ENCODE peak calls at places on chromosomes 13 and 19, in four cellular contexts. E is GM23248, R is HFFc6, X is islet precursor cell. Q is an unnamed sample.

GRCh38 chr19:46718157-46718933 is 1.4 kb upstream of the PRKD2 start:
- DNase-seq in E (peak), R (no peak), X (no peak), Q (peak)

GRCh38 chr19:55585658-55586339 is 5.2 kb upstream of the ZNF579 start:
- DNase-seq in E (peak), R (peak), X (peak), Q (peak)

GRCh38 chr13:40340368-40341085 is 325.9 kb downstream of the FOXO1 start:
- DNase-seq in E (no peak), R (no peak), X (peak), Q (no peak)

GRCh38 chr13:110915874-110916670 is 1.2 kb upstream of the ANKRD10 start:
- DNase-seq in E (peak), R (peak), X (no peak), Q (no peak)

GRCh38 chr13:36475468-36475867 is 43.2 kb downstream of the CCNA1 start:
- DNase-seq in E (no peak), R (no peak), X (no peak), Q (peak)

GRCh38 chr19:56639217-56639616 is 3.7 kb upstream of the SMIM17 start:
- DNase-seq in E (peak), R (no peak), X (no peak), Q (no peak)

GRCh38 chr13:112066624-112067004 is 335 bp upstream of the SOX1 start:
- DNase-seq in E (peak), R (no peak), X (peak), Q (peak)

GRCh38 chr13:109968876-109969577 is 182.6 kb upstream of the IRS2 start:
- DNase-seq in E (peak), R (no peak), X (no peak), Q (peak)

GRCh38 chr19:16143399-16144215 is at the start of gene HSH2D:
- DNase-seq in E (no peak), R (no peak), X (peak), Q (peak)

GRCh38 chr13:44431150-44431549 is 57.5 kb downstream of the SERP2 start:
- DNase-seq in E (no peak), R (no peak), X (peak), Q (peak)

GRCh38 chr19:3481241-3482090 is 1.1 kb upstream of the SMIM24 start:
- DNase-seq in E (no peak), R (no peak), X (no peak), Q (peak)

GRCh38 chr19:38362076-38362945 is 12.1 kb upstream of the PSMD8 start:
- DNase-seq in E (peak), R (peak), X (peak), Q (peak)

GRCh38 chr19:35248310-35249145 is at the start of gene LSR:
- DNase-seq in E (no peak), R (no peak), X (peak), Q (peak)

GRCh38 chr13:24716446-24716845 is 36.2 kb downstream of the ATP12A start:
- DNase-seq in E (no peak), R (no peak), X (no peak), Q (peak)

GRCh38 chr19:16208064-16208759 is 10.5 kb downstream of the AP1M1 start:
- DNase-seq in E (no peak), R (no peak), X (no peak), Q (no peak)